ENCODE peak calls at places on chromosome 2, in ten cellular contexts. I is hepatocyte, L is neural crest cell, D is IMR-90, E is uterus, J is GM12865, T is fibroblast of pulmonary artery, F is left lung, O is endothelial cell, Z is PC-3. Q is an unnamed sample.
A peak's percentile ranks its signal among the peaks of the same experiment; 100 is the strongest.

GRCh38 chr2:207762146-207762545 is 7.6 kb downstream of the FZD5 start:
- DNase-seq in I (no peak), L (no peak), D (peak; percentile 53), E (no peak), J (no peak), T (no peak), F (no peak), O (no peak), Z (peak; percentile 12), Q (no peak)

GRCh38 chr2:158412206-158412605 is 44.3 kb downstream of the CCDC148 start:
- DNase-seq in I (no peak), L (no peak), D (peak; percentile 76), E (no peak), J (no peak), T (peak; percentile 40), F (no peak), O (no peak), Z (no peak), Q (no peak)

GRCh38 chr2:204842731-204843490 is 297.6 kb downstream of the PARD3B start:
- DNase-seq in I (peak; percentile 64), L (no peak), D (peak; percentile 96), E (peak; percentile 58), J (no peak), T (peak; percentile 93), F (no peak), O (no peak), Z (peak; percentile 84), Q (no peak)

GRCh38 chr2:240129731-240130392 is 6.2 kb downstream of the COPS9 start:
- DNase-seq in I (no peak), L (no peak), D (no peak), E (no peak), J (no peak), T (no peak), F (no peak), O (no peak), Z (no peak), Q (no peak)

GRCh38 chr2:98157557-98157956 is 70.6 kb downstream of the VWA3B start:
- DNase-seq in I (no peak), L (no peak), D (no peak), E (no peak), J (peak; percentile 32), T (no peak), F (no peak), O (peak; percentile 26), Z (peak; percentile 30), Q (no peak)

GRCh38 chr2:168843253-168843652 is 40.8 kb downstream of the NOSTRIN start:
- DNase-seq in I (no peak), L (no peak), D (no peak), E (no peak), J (no peak), T (no peak), F (no peak), O (no peak), Z (no peak), Q (no peak)

GRCh38 chr2:42031281-42031680 is 16.5 kb upstream of the PKDCC start:
- DNase-seq in I (no peak), L (no peak), D (no peak), E (no peak), J (no peak), T (no peak), F (no peak), O (no peak), Z (no peak), Q (no peak)

GRCh38 chr2:152558174-152559091 is 158.8 kb downstream of the PRPF40A start:
- DNase-seq in I (no peak), L (no peak), D (peak; percentile 94), E (no peak), J (peak; percentile 59), T (peak; percentile 84), F (no peak), O (no peak), Z (peak; percentile 72), Q (no peak)

GRCh38 chr2:26144031-26144430 is 28.9 kb upstream of the GAREM2 start:
- DNase-seq in I (peak; percentile 28), L (no peak), D (no peak), E (no peak), J (no peak), T (no peak), F (no peak), O (no peak), Z (peak; percentile 45), Q (no peak)

GRCh38 chr2:163348843-163349395 is 386.9 kb downstream of the FIGN start:
- DNase-seq in I (peak; percentile 66), L (peak; percentile 32), D (peak; percentile 80), E (peak; percentile 13), J (no peak), T (peak; percentile 81), F (no peak), O (peak; percentile 7), Z (peak; percentile 91), Q (no peak)

GRCh38 chr2:220246356-220246755 is 618.9 kb downstream of the SLC4A3 start:
- DNase-seq in I (no peak), L (no peak), D (peak; percentile 8), E (no peak), J (no peak), T (no peak), F (no peak), O (no peak), Z (no peak), Q (no peak)

GRCh38 chr2:201220102-201220570 is 37.2 kb downstream of the CASP10 start:
- DNase-seq in I (peak; percentile 41), L (no peak), D (no peak), E (no peak), J (no peak), T (peak; percentile 70), F (no peak), O (peak; percentile 18), Z (no peak), Q (no peak)

GRCh38 chr2:17757321-17757720 is 3.4 kb downstream of the GEN1 start:
- DNase-seq in I (peak; percentile 19), L (no peak), D (peak; percentile 20), E (no peak), J (no peak), T (peak; percentile 83), F (no peak), O (no peak), Z (peak; percentile 12), Q (no peak)

GRCh38 chr2:25041307-25041927 is 459 bp upstream of the EFR3B start:
- DNase-seq in I (peak; percentile 84), L (peak; percentile 51), D (peak; percentile 32), E (peak; percentile 54), J (peak; percentile 38), T (peak; percentile 36), F (peak; percentile 82), O (peak; percentile 65), Z (peak; percentile 79), Q (peak; percentile 25)
- TF ChIP-seq CTCF in I (peak; percentile 19), L (peak; percentile 65), D (peak; percentile 30), E (peak; percentile 30), J (peak; percentile 8), T (peak; percentile 19), F (no peak), O (peak; percentile 49), Z (peak; percentile 53), Q (peak; percentile 67)

GRCh38 chr2:64114063-64114911 is 29.9 kb downstream of the PELI1 start:
- DNase-seq in I (no peak), L (no peak), D (peak; percentile 81), E (no peak), J (peak; percentile 74), T (peak; percentile 72), F (no peak), O (no peak), Z (peak; percentile 75), Q (no peak)

GRCh38 chr2:64108842-64109241 is 35.4 kb downstream of the PELI1 start:
- DNase-seq in I (no peak), L (no peak), D (no peak), E (no peak), J (no peak), T (no peak), F (no peak), O (no peak), Z (no peak), Q (no peak)

GRCh38 chr2:64112016-64112415 is 32.2 kb downstream of the PELI1 start:
- DNase-seq in I (no peak), L (no peak), D (no peak), E (no peak), J (no peak), T (no peak), F (no peak), O (no peak), Z (no peak), Q (no peak)

GRCh38 chr2:64114912-64115277 is 29.3 kb downstream of the PELI1 start:
- DNase-seq in I (no peak), L (no peak), D (no peak), E (no peak), J (no peak), T (no peak), F (no peak), O (no peak), Z (no peak), Q (no peak)

GRCh38 chr2:64111426-64111825 is 32.8 kb downstream of the PELI1 start:
- DNase-seq in I (no peak), L (no peak), D (peak; percentile 12), E (no peak), J (no peak), T (no peak), F (no peak), O (no peak), Z (no peak), Q (no peak)
- TF ChIP-seq CTCF in I (no peak), L (no peak), D (no peak), E (no peak), J (no peak), T (no peak), F (no peak), O (no peak), Z (no peak), Q (no peak)

GRCh38 chr2:64987001-64987962 is 1.9 kb upstream of the SLC1A4 start:
- DNase-seq in I (no peak), L (no peak), D (peak; percentile 57), E (no peak), J (peak; percentile 87), T (peak; percentile 36), F (no peak), O (no peak), Z (peak; percentile 20), Q (no peak)

GRCh38 chr2:64987963-64988419 is 1.2 kb upstream of the SLC1A4 start:
- DNase-seq in I (no peak), L (no peak), D (peak; percentile 94), E (no peak), J (no peak), T (no peak), F (no peak), O (no peak), Z (peak; percentile 75), Q (no peak)

GRCh38 chr2:64989982-64990614 is 899 bp downstream of the SLC1A4 start:
- DNase-seq in I (no peak), L (no peak), D (no peak), E (peak; percentile 33), J (no peak), T (no peak), F (no peak), O (no peak), Z (no peak), Q (no peak)

GRCh38 chr2:64989126-64989981 is at the start of gene SLC1A4:
- DNase-seq in I (peak; percentile 91), L (peak; percentile 71), D (peak; percentile 88), E (peak; percentile 96), J (peak; percentile 93), T (peak; percentile 84), F (peak; percentile 98), O (peak; percentile 85), Z (peak; percentile 72), Q (peak; percentile 59)

GRCh38 chr2:64988420-64989125 is 626 bp upstream of the SLC1A4 start:
- DNase-seq in I (peak; percentile 88), L (peak; percentile 64), D (peak; percentile 89), E (peak; percentile 67), J (peak; percentile 94), T (peak; percentile 89), F (peak; percentile 85), O (peak; percentile 69), Z (no peak), Q (peak; percentile 59)
- TF ChIP-seq CTCF in I (no peak), L (peak; percentile 62), D (peak; percentile 42), E (peak; percentile 63), J (peak; percentile 31), T (no peak), F (no peak), O (no peak), Z (peak; percentile 47), Q (peak; percentile 35)

GRCh38 chr2:68319397-68320117 is at the start of gene CNRIP1:
- DNase-seq in I (peak; percentile 63), L (peak; percentile 61), D (peak; percentile 83), E (peak; percentile 82), J (no peak), T (peak; percentile 85), F (peak; percentile 90), O (peak; percentile 72), Z (peak; percentile 16), Q (peak; percentile 38)
- TF ChIP-seq CTCF in I (no peak), L (peak; percentile 10), D (no peak), E (peak; percentile 12), J (no peak), T (no peak), F (no peak), O (no peak), Z (no peak), Q (no peak)

Q was measured in mesothelial cell of epicardium.